ENCODE peak calls at places on chromosomes 7 and 10, in five cellular contexts. X is effector memory CD4-positive, alpha-beta T cell; Y is astrocyte of the spinal cord; C is skeletal muscle cell; N is endodermal cell. Q is an unnamed sample.
A peak's percentile ranks its signal among the peaks of the same experiment; 100 is the strongest.

GRCh38 chr10:132833421-132834111 is 47.6 kb upstream of the NKX6-2 start:
- DNase-seq in C (no peak), X (no peak), Y (no peak), N (no peak), Q (no peak)

GRCh38 chr10:59106441-59106840 is 70.0 kb upstream of the PHYHIPL start:
- DNase-seq in X (no peak), Y (no peak), C (no peak), N (no peak), Q (no peak)

GRCh38 chr10:132942101-132942739 is at the start of gene CFAP46:
- DNase-seq in C (no peak), Y (peak; percentile 35), N (peak; percentile 93), X (no peak), Q (peak; percentile 53)

GRCh38 chr7:77727936-77728701 is 31.9 kb downstream of the RSBN1L start:
- DNase-seq in Y (peak; percentile 38), N (peak; percentile 56), X (no peak), C (peak; percentile 1), Q (peak; percentile 69)

GRCh38 chr7:105353752-105354328 is 34.9 kb downstream of the SRPK2 start:
- DNase-seq in N (no peak), X (no peak), Y (peak; percentile 56), C (peak; percentile 55), Q (peak; percentile 68)

GRCh38 chr10:101222683-101223273 is 6.5 kb downstream of the LBX1 start:
- DNase-seq in Y (no peak), C (no peak), N (peak; percentile 77), X (no peak), Q (no peak)

GRCh38 chr7:151409555-151410404 is at the start of gene WDR86:
- DNase-seq in N (peak; percentile 84), Y (no peak), X (no peak), C (no peak), Q (peak; percentile 45)

GRCh38 chr7:22597845-22598244 is 97.9 kb upstream of the STEAP1B start:
- DNase-seq in C (peak; percentile 75), X (no peak), Y (peak; percentile 81), N (no peak), Q (peak; percentile 86)

GRCh38 chr7:64320547-64321495 is 7.1 kb downstream of the ZNF736 start:
- DNase-seq in C (no peak), X (no peak), Y (no peak), N (no peak), Q (peak; percentile 25)

GRCh38 chr7:99219185-99219767 is 11.4 kb upstream of the KPNA7 start:
- DNase-seq in X (no peak), C (no peak), Y (no peak), N (no peak), Q (no peak)

GRCh38 chr7:15168489-15168888 is 265.9 kb upstream of the DGKB start:
- DNase-seq in C (no peak), Y (no peak), N (no peak), X (no peak), Q (no peak)

GRCh38 chr10:112663181-112663879 is 216.3 kb downstream of the VTI1A start:
- DNase-seq in C (peak; percentile 41), N (no peak), X (no peak), Y (peak; percentile 56), Q (peak; percentile 41)

GRCh38 chr10:30935078-30935477 is 96.6 kb downstream of the ZNF438 start:
- DNase-seq in N (no peak), X (no peak), C (no peak), Y (no peak), Q (no peak)

GRCh38 chr7:127907638-127908040 is 123.6 kb downstream of the LRRC4 start:
- DNase-seq in X (no peak), N (no peak), Y (peak; percentile 80), C (peak; percentile 38), Q (peak; percentile 88)

GRCh38 chr7:25665346-25665745 is 437.1 kb upstream of the NPVF start:
- DNase-seq in N (no peak), Y (no peak), X (no peak), C (no peak), Q (no peak)

GRCh38 chr10:70293169-70293813 is 9.5 kb upstream of the NPFFR1 start:
- DNase-seq in X (no peak), C (no peak), N (peak; percentile 73), Y (no peak), Q (no peak)

GRCh38 chr10:3774018-3774813 is 10.8 kb downstream of the KLF6 start:
- DNase-seq in X (no peak), N (peak; percentile 58), C (no peak), Y (peak; percentile 88), Q (peak; percentile 79)

GRCh38 chr7:74026406-74027123 is 1.4 kb upstream of the ELN start:
- DNase-seq in Y (peak; percentile 57), N (peak; percentile 96), C (no peak), X (peak; percentile 15), Q (peak; percentile 68)
- H3K4me3 ChIP-seq in Y (no peak overlapping the region), N (no peak overlapping the region), C (no peak overlapping the region), X (no peak overlapping the region), Q (no peak overlapping the region)

GRCh38 chr10:21547246-21547645 is 13.2 kb downstream of the MLLT10 start:
- DNase-seq in X (no peak), C (no peak), Y (no peak), N (no peak), Q (no peak)
- H3K4me3 ChIP-seq in X (no peak overlapping the region), C (no peak overlapping the region), Y (no peak overlapping the region), N (no peak overlapping the region), Q (no peak overlapping the region)

GRCh38 chr7:2841907-2842306 is 2.2 kb downstream of the GNA12 start:
- DNase-seq in Y (no peak), N (no peak), X (no peak), C (no peak), Q (no peak)
- H3K4me3 ChIP-seq in Y (no peak overlapping the region), N (peak overlapping the region; percentile 83), X (no peak overlapping the region), C (no peak overlapping the region), Q (no peak overlapping the region)

DNA sequence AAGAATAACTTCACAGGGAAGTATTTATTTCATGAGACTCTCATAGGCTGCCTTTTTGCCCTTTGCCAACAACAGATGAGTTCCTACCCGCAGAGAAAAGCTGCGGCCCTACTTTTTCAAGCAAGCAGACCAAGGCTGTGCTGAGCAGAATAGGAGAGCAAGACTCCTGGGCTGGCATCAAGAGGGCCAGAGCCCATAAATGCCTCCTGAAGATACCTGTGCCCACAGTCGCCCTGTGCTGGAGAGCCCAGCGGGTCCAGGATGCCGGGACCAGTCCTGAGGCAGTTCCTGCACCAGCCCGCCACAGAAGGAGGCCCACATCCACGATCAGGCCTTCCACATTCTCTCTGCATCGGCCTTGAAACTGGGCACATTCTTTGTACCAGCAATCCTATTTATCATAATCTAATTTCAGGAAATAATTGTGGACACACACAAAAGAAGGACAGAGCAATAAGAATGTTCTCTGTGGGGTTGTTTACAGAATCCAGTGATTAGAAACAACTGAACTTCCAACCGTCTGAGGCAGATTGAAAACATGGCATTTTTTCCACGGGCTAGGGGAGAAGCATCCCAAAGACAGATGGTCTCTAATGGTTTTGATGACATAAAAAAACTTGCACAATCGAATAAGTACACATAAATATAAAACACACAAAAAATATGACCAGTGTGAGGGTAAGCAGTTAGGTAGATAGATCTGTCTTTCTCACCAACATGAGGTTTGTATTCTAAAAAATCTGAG is 95.6 kb downstream of the CPXM2 start:
- DNase-seq in C (no peak), N (no peak), Y (no peak), X (no peak), Q (no peak)
- H3K4me3 ChIP-seq in C (no peak overlapping the region), N (no peak overlapping the region), Y (no peak overlapping the region), X (no peak overlapping the region), Q (no peak overlapping the region)

DNA sequence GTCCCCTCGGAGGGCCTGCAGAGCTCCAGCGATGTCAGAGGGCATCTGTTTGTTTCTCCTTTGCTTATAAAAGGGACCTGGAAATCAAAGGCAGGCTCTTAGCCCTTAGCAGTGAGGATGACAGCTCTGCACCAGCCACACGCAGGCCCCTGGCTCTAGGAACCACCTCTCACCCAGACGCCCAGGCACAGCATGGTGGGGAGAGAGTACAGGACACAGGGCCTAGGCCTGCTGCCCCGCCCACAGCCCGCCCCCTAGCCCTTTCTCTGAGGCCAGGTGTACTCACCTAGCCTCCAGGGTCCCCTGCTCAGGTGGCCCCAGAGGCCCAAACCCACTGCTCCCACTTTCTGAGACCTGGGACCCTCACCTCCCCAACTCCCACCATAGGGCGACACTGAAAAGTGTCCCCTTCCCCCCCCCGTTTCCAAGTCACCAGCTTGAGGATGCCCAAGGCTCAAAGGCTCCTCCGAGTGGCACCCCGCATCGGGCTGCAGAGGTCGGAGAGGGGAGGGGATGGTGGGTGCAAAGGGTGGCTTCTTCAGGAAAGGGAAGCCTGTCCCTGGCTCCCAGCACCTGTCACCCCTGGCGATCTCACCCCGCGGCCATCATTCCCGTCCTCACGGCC is 697 bp upstream of the SLC18A2 start:
- DNase-seq in Y (no peak), X (no peak), N (peak; percentile 87), C (no peak), Q (no peak)
- H3K4me3 ChIP-seq in Y (no peak overlapping the region), X (no peak overlapping the region), N (no peak overlapping the region), C (no peak overlapping the region), Q (no peak overlapping the region)

GRCh38 chr7:101538596-101539459 is 90.3 kb downstream of the MYL10 start:
- DNase-seq in Y (peak; percentile 34), X (no peak), C (no peak), N (peak; percentile 94), Q (peak; percentile 50)
- H3K4me3 ChIP-seq in Y (no peak overlapping the region), X (no peak overlapping the region), C (no peak overlapping the region), N (no peak overlapping the region), Q (no peak overlapping the region)

GRCh38 chr10:43607199-43607573 is 948 bp downstream of the ZNF485 start:
- DNase-seq in N (no peak), X (no peak), C (no peak), Y (no peak), Q (no peak)
- H3K4me3 ChIP-seq in N (peak overlapping the region; percentile 70), X (peak overlapping the region; percentile 89), C (peak overlapping the region; percentile 76), Y (peak overlapping the region; percentile 65), Q (peak overlapping the region; percentile 85)

GRCh38 chr7:51123322-51124021 is 193.1 kb downstream of the COBL start:
- DNase-seq in C (peak; percentile 87), N (no peak), Y (peak; percentile 76), X (peak; percentile 1), Q (peak; percentile 46)

GRCh38 chr7:51121945-51122425 is 194.6 kb downstream of the COBL start:
- DNase-seq in N (peak; percentile 79), C (no peak), X (no peak), Y (no peak), Q (no peak)

GRCh38 chr7:51126813-51127617 is 189.6 kb downstream of the COBL start:
- DNase-seq in Y (no peak), N (peak; percentile 26), X (no peak), C (no peak), Q (no peak)

GRCh38 chr7:51126324-51126723 is 190.3 kb downstream of the COBL start:
- DNase-seq in C (no peak), Y (no peak), N (peak; percentile 13), X (no peak), Q (no peak)

GRCh38 chr7:51124321-51124720 is 192.3 kb downstream of the COBL start:
- DNase-seq in C (no peak), X (no peak), N (no peak), Y (no peak), Q (no peak)
- H3K4me3 ChIP-seq in C (no peak overlapping the region), X (no peak overlapping the region), N (no peak overlapping the region), Y (no peak overlapping the region), Q (no peak overlapping the region)

Q was measured in choroid plexus epithelial cell.